ENCODE peak calls at places on chromosome 19, in ten cellular contexts. B is colonic mucosa; D is tibial nerve; K is sigmoid colon; Y is cardiac muscle cell; V is CD4-positive, alpha-beta memory T cell; P is GM23248; E is prostate gland; Z is astrocyte; M is neuronal stem cell. T is an unnamed sample.

GRCh38 chr19:29943615-29944014 is 1.6 kb downstream of the URI1 start:
- DNase-seq in B (no peak), D (no peak), K (no peak), Y (no peak), V (no peak), P (peak; percentile 45), E (no peak), Z (no peak), M (no peak), T (no peak)

GRCh38 chr19:4581381-4582111 is 22.1 kb upstream of the SEMA6B start:
- DNase-seq in B (no peak), D (no peak), K (no peak), Y (peak; percentile 58), V (no peak), P (no peak), E (no peak), Z (no peak), M (peak; percentile 57), T (no peak)

GRCh38 chr19:4910594-4911273 is 1.4 kb downstream of the UHRF1 start:
- DNase-seq in B (peak; percentile 38), D (no peak), K (no peak), Y (peak; percentile 75), V (no peak), P (peak; percentile 68), E (no peak), Z (peak; percentile 76), M (no peak), T (no peak)

GRCh38 chr19:54439174-54439851 is 9.7 kb upstream of the LENG8 start:
- DNase-seq in B (no peak), D (no peak), K (no peak), Y (peak; percentile 61), V (no peak), P (peak; percentile 52), E (no peak), Z (no peak), M (no peak), T (peak; percentile 6)

GRCh38 chr19:46297700-46298476 is 1.0 kb downstream of the HIF3A start:
- DNase-seq in B (peak; percentile 65), D (peak; percentile 54), K (peak; percentile 97), Y (peak; percentile 92), V (no peak), P (no peak), E (peak; percentile 36), Z (no peak), M (no peak), T (no peak)

GRCh38 chr19:49570997-49571676 is 9.2 kb downstream of the NOSIP start:
- DNase-seq in B (peak; percentile 73), D (no peak), K (no peak), Y (no peak), V (no peak), P (no peak), E (no peak), Z (no peak), M (no peak), T (no peak)

GRCh38 chr19:30375651-30376050 is 3.5 kb downstream of the ZNF536 start:
- DNase-seq in B (no peak), D (no peak), K (no peak), Y (no peak), V (no peak), P (no peak), E (no peak), Z (no peak), M (no peak), T (no peak)

GRCh38 chr19:43555185-43555770 is 20.0 kb downstream of the XRCC1 start:
- DNase-seq in B (peak; percentile 86), D (peak; percentile 42), K (peak; percentile 75), Y (peak; percentile 80), V (peak; percentile 85), P (peak; percentile 73), E (peak; percentile 68), Z (peak; percentile 40), M (peak; percentile 70), T (peak; percentile 82)

GRCh38 chr19:58399903-58400637 is 4.6 kb downstream of the RNF225 start:
- DNase-seq in B (no peak), D (no peak), K (peak; percentile 59), Y (no peak), V (no peak), P (peak; percentile 36), E (no peak), Z (no peak), M (no peak), T (no peak)

GRCh38 chr19:19343762-19344161 is 23.1 kb downstream of the MAU2 start:
- DNase-seq in B (no peak), D (no peak), K (no peak), Y (no peak), V (no peak), P (no peak), E (no peak), Z (no peak), M (no peak), T (no peak)

GRCh38 chr19:39558623-39559117 is 18.7 kb upstream of the EID2 start:
- DNase-seq in B (no peak), D (no peak), K (no peak), Y (no peak), V (no peak), P (no peak), E (no peak), Z (no peak), M (no peak), T (no peak)

GRCh38 chr19:18762125-18763023 is 28.7 kb downstream of the COMP start:
- DNase-seq in B (peak; percentile 94), D (peak; percentile 51), K (peak; percentile 87), Y (peak; percentile 79), V (no peak), P (peak; percentile 12), E (peak; percentile 93), Z (peak; percentile 65), M (no peak), T (no peak)

GRCh38 chr19:34259367-34259865 is 5.1 kb downstream of the GARRE1 start:
- DNase-seq in B (no peak), D (no peak), K (no peak), Y (no peak), V (no peak), P (peak; percentile 52), E (no peak), Z (no peak), M (no peak), T (no peak)

GRCh38 chr19:13027557-13027956 is 32.3 kb downstream of the NFIX start:
- DNase-seq in B (no peak), D (no peak), K (no peak), Y (no peak), V (no peak), P (peak; percentile 55), E (no peak), Z (no peak), M (no peak), T (no peak)

GRCh38 chr19:13026478-13026999 is 31.3 kb downstream of the NFIX start:
- DNase-seq in B (peak; percentile 74), D (no peak), K (no peak), Y (peak; percentile 45), V (no peak), P (peak; percentile 75), E (no peak), Z (peak; percentile 68), M (no peak), T (no peak)

GRCh38 chr19:13025819-13026477 is 30.7 kb downstream of the NFIX start:
- DNase-seq in B (no peak), D (no peak), K (no peak), Y (no peak), V (no peak), P (no peak), E (no peak), Z (no peak), M (no peak), T (no peak)

GRCh38 chr19:13028027-13028426 is 32.8 kb downstream of the NFIX start:
- DNase-seq in B (no peak), D (no peak), K (no peak), Y (no peak), V (no peak), P (no peak), E (no peak), Z (no peak), M (no peak), T (no peak)

GRCh38 chr19:13027031-13027430 is 31.8 kb downstream of the NFIX start:
- DNase-seq in B (no peak), D (no peak), K (no peak), Y (no peak), V (no peak), P (peak; percentile 43), E (no peak), Z (no peak), M (no peak), T (no peak)
- H3K27ac ChIP-seq in B (peak overlapping the region; percentile 79), D (no peak overlapping the region), K (peak overlapping the region; percentile 92), Y (no peak overlapping the region), V (no peak overlapping the region), P (peak overlapping the region; percentile 99), E (peak overlapping the region; percentile 97), Z (peak overlapping the region; percentile 72), M (no peak overlapping the region), T (no peak overlapping the region)

DNA sequence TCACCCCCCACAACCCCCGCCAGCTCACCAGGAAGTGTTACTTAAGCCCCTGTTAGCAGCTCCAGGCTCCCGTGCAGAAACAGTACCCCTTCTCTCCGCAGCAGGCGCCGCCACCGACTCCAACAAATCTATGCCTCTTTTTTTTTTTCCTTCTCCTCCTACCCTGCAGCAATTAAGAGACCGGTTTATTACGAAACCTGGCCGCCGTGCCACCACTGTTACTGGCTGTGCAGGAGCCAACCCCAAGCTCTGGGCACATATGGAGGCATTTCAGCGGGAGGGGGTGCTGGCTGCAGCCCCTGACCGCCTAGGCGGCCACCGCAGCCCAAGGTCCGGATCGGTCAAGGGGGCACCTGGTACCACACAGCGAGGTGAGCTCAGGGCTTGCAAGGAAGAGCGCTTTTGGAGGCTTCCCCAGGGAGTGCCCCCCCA is 2.4 kb downstream of the GADD45B start:
- DNase-seq in B (peak; percentile 81), D (peak; percentile 65), K (peak; percentile 94), Y (peak; percentile 79), V (peak; percentile 82), P (peak; percentile 87), E (peak; percentile 89), Z (peak; percentile 57), M (no peak), T (peak; percentile 37)
- H3K27me3 ChIP-seq in B (no peaks in the 10 kb centered on the region), D (no peaks in the 10 kb centered on the region), K (no peaks in the 10 kb centered on the region), Y (no peaks in the 10 kb centered on the region), V (no peaks in the 10 kb centered on the region), P (no peaks in the 10 kb centered on the region), E (no peaks in the 10 kb centered on the region), Z (no peaks in the 10 kb centered on the region), M (peaks cover 23% of the 10 kb centered on the region), T (no peaks in the 10 kb centered on the region)

GRCh38 chr19:10981496-10981895 is 20.7 kb downstream of the SMARCA4 start:
- DNase-seq in B (no peak), D (no peak), K (no peak), Y (no peak), V (no peak), P (peak; percentile 25), E (no peak), Z (no peak), M (no peak), T (no peak)
- H3K9me3 ChIP-seq in B (no peaks in the 10 kb centered on the region), D (no peaks in the 10 kb centered on the region), K (no peaks in the 10 kb centered on the region), Y (no peaks in the 10 kb centered on the region), V (no peaks in the 10 kb centered on the region), P (no peaks in the 10 kb centered on the region), E (no peaks in the 10 kb centered on the region), Z (no peaks in the 10 kb centered on the region), M (no peaks in the 10 kb centered on the region), T (no peaks in the 10 kb centered on the region)

DNA sequence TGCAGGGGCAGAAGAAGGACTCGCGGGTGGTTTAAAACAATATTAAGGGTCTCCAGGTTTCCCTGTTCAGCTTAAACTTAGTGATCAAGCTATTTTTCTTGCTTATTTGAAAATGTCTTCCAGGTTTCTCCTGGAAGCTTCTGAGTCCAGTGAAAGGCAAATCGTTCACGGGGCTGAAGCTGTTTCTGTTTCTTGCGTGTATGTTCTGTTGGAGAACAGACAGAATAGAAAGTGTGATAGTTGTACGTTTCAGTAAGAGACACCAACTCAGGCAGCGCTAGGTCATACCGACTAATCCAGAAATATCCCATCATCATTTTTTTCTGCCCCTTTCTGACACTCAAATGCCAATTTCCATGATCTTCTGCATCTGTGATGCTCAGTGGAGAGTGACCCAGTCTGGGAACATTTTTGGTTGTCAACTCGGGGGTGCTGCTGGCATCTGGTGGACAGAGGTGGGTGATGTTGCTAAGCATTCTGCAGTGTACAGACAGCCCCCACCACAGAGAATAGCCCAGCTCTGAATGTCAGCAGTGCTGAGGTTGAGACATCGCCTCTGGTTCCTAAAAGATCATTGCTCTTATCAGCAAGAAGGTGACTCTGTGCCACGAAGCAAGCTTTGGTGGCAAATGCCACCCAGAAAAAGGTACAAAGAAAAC is 4.3 kb downstream of the KLF2 start:
- DNase-seq in B (no peak), D (no peak), K (no peak), Y (no peak), V (peak; percentile 87), P (peak; percentile 58), E (no peak), Z (no peak), M (no peak), T (peak; percentile 49)
- H3K27ac ChIP-seq in B (peak overlapping the region; percentile 66), D (peak overlapping the region; percentile 80), K (peak overlapping the region; percentile 97), Y (no peak overlapping the region), V (peak overlapping the region; percentile 83), P (peak overlapping the region; percentile 81), E (no peak overlapping the region), Z (no peak overlapping the region), M (no peak overlapping the region), T (peak overlapping the region; percentile 77)

T was measured in CD4-positive, alpha-beta T cell.